ENCODE peak calls at places on chromosomes 3 and 15, in eight cellular contexts. G, F, U, D, I, B, Y and T are unnamed samples.

GRCh38 chr3:4994823-4995499 is 15.7 kb downstream of the BHLHE40 start:
- DNase-seq in I (peak), Y (peak), B (no peak), G (no peak), D (peak), F (peak), U (peak), T (peak)

GRCh38 chr3:151811474-151811873 is 2.4 kb upstream of the AADAC start:
- DNase-seq in U (no peak), B (no peak), Y (no peak), I (no peak), F (no peak), D (no peak), G (no peak), T (no peak)

GRCh38 chr3:134567605-134568004 is 81.7 kb downstream of the CEP63 start:
- DNase-seq in B (no peak), Y (no peak), I (peak), D (no peak), F (no peak), U (no peak), G (no peak), T (no peak)

GRCh38 chr3:37221407-37221806 is 47.0 kb upstream of the LRRFIP2 start:
- DNase-seq in U (peak), Y (no peak), F (peak), G (no peak), I (peak), D (peak), B (no peak), T (peak)

GRCh38 chr3:15606434-15606891 is 4.9 kb downstream of the BTD start:
- DNase-seq in F (peak), D (no peak), I (no peak), Y (peak), G (no peak), U (peak), B (no peak), T (no peak)

GRCh38 chr3:115912372-115912771 is 289.1 kb downstream of the GAP43 start:
- DNase-seq in F (peak), D (peak), U (no peak), B (no peak), I (peak), Y (no peak), G (no peak), T (no peak)

GRCh38 chr15:100889359-100890058 is 9.9 kb downstream of the ALDH1A3 start:
- DNase-seq in B (no peak), F (peak), Y (peak), I (peak), U (peak), G (peak), D (peak), T (peak)

GRCh38 chr15:57218826-57219576 is 157.3 kb upstream of the CGNL1 start:
- DNase-seq in Y (no peak), I (peak), B (no peak), G (no peak), D (peak), F (peak), U (peak), T (peak)

GRCh38 chr3:151864423-151865101 is 8.9 kb upstream of the SUCNR1 start:
- DNase-seq in I (peak), U (peak), F (peak), Y (no peak), G (no peak), D (peak), B (no peak), T (peak)

GRCh38 chr3:194265996-194266657 is 85.0 kb downstream of the CPN2 start:
- DNase-seq in I (no peak), F (no peak), U (no peak), B (no peak), G (no peak), D (no peak), Y (no peak), T (no peak)

GRCh38 chr3:137760341-137761098 is 3.6 kb upstream of the SOX14 start:
- DNase-seq in F (no peak), U (no peak), B (peak), Y (no peak), G (no peak), D (no peak), I (no peak), T (no peak)

GRCh38 chr15:49901867-49902775 is 216.9 kb downstream of the ATP8B4 start:
- DNase-seq in U (peak), F (peak), Y (no peak), B (no peak), G (no peak), I (peak), D (peak), T (peak)

GRCh38 chr3:71900057-71900456 is 115.1 kb upstream of the PROK2 start:
- DNase-seq in G (no peak), B (no peak), F (no peak), D (no peak), I (no peak), Y (no peak), U (no peak), T (no peak)

GRCh38 chr15:95884276-95884675 is 446.2 kb upstream of the NR2F2 start:
- DNase-seq in Y (no peak), D (peak), F (no peak), U (peak), I (no peak), B (no peak), G (no peak), T (peak)

GRCh38 chr3:31196881-31197364 is 302.5 kb upstream of the GADL1 start:
- DNase-seq in U (peak), G (no peak), I (peak), Y (no peak), D (peak), F (peak), B (no peak), T (peak)

GRCh38 chr3:38353151-38353550 is 6.6 kb downstream of the XYLB start:
- DNase-seq in B (no peak), Y (no peak), D (peak), G (no peak), I (peak), F (peak), U (peak), T (peak)

GRCh38 chr3:172210355-172210754 is 171.0 kb downstream of the FNDC3B start:
- DNase-seq in U (peak), Y (no peak), F (peak), G (no peak), I (peak), D (no peak), B (no peak), T (no peak)

GRCh38 chr3:186519021-186519658 is 25.0 kb downstream of the CRYGS start:
- DNase-seq in F (no peak), B (no peak), G (peak), Y (no peak), D (no peak), U (no peak), I (no peak), T (no peak)

GRCh38 chr15:101006931-101007687 is 88.0 kb downstream of the LRRK1 start:
- DNase-seq in U (peak), I (peak), F (peak), B (no peak), Y (peak), G (peak), D (peak), T (peak)

GRCh38 chr15:95822946-95823345 is 507.6 kb upstream of the NR2F2 start:
- DNase-seq in F (no peak), I (no peak), D (no peak), Y (no peak), B (no peak), U (no peak), G (no peak), T (no peak)

GRCh38 chr3:175193815-175194518 is 334.8 kb downstream of the NAALADL2 start:
- DNase-seq in I (peak), B (no peak), D (no peak), Y (no peak), G (no peak), U (peak), F (no peak), T (peak)

GRCh38 chr3:145557405-145557804 is 603.6 kb downstream of the PLOD2 start:
- DNase-seq in B (no peak), Y (no peak), D (no peak), U (peak), I (no peak), G (no peak), F (peak), T (no peak)

GRCh38 chr3:141386611-141387110 is 18.4 kb downstream of the ZBTB38 start:
- DNase-seq in B (no peak), I (peak), U (no peak), G (no peak), F (peak), D (no peak), Y (no peak), T (no peak)

GRCh38 chr3:52721002-52721741 is 15.3 kb downstream of the SPCS1 start:
- DNase-seq in U (no peak), F (peak), G (no peak), B (no peak), I (no peak), Y (no peak), D (no peak), T (no peak)

GRCh38 chr3:62480056-62480455 is 106.7 kb upstream of the FEZF2 start:
- DNase-seq in G (no peak), U (no peak), B (no peak), I (no peak), D (no peak), F (no peak), Y (no peak), T (no peak)

GRCh38 chr3:195098741-195099525 is 172.0 kb downstream of the XXYLT1 start:
- DNase-seq in I (no peak), G (peak), U (no peak), F (no peak), B (no peak), D (no peak), Y (no peak), T (no peak)

GRCh38 chr3:127254001-127254400 is 33.8 kb downstream of the PRR20G start:
- DNase-seq in Y (no peak), U (no peak), I (no peak), B (no peak), D (no peak), G (no peak), F (no peak), T (no peak)

GRCh38 chr15:58566029-58566428 is 134.2 kb downstream of the LIPC start:
- DNase-seq in D (no peak), F (no peak), B (no peak), U (no peak), G (no peak), I (no peak), Y (no peak), T (no peak)

GRCh38 chr15:44427756-44428724 is 611 bp downstream of the CTDSPL2 start:
- DNase-seq in U (peak), Y (no peak), D (no peak), G (no peak), I (peak), B (no peak), F (peak), T (no peak)

GRCh38 chr3:51340311-51340829 is 44.7 kb upstream of the MANF start:
- DNase-seq in Y (no peak), D (peak), B (no peak), G (no peak), U (peak), F (peak), I (peak), T (peak)

GRCh38 chr15:85749261-85750151 is 45.2 kb downstream of the KLHL25 start:
- DNase-seq in F (peak), U (peak), G (peak), D (no peak), I (peak), Y (peak), B (no peak), T (no peak)

GRCh38 chr3:195580733-195581443 is 2.9 kb downstream of the APOD start:
- DNase-seq in F (peak), I (peak), B (no peak), U (peak), Y (no peak), D (peak), G (no peak), T (peak)

GRCh38 chr3:100361897-100362296 is 27.3 kb downstream of the NIT2 start:
- DNase-seq in B (no peak), D (no peak), G (no peak), Y (no peak), I (no peak), U (no peak), F (no peak), T (no peak)

GRCh38 chr3:11539677-11540076 is 104.0 kb downstream of the VGLL4 start:
- DNase-seq in Y (no peak), U (no peak), D (no peak), B (no peak), I (no peak), F (no peak), G (no peak), T (no peak)

DNA sequence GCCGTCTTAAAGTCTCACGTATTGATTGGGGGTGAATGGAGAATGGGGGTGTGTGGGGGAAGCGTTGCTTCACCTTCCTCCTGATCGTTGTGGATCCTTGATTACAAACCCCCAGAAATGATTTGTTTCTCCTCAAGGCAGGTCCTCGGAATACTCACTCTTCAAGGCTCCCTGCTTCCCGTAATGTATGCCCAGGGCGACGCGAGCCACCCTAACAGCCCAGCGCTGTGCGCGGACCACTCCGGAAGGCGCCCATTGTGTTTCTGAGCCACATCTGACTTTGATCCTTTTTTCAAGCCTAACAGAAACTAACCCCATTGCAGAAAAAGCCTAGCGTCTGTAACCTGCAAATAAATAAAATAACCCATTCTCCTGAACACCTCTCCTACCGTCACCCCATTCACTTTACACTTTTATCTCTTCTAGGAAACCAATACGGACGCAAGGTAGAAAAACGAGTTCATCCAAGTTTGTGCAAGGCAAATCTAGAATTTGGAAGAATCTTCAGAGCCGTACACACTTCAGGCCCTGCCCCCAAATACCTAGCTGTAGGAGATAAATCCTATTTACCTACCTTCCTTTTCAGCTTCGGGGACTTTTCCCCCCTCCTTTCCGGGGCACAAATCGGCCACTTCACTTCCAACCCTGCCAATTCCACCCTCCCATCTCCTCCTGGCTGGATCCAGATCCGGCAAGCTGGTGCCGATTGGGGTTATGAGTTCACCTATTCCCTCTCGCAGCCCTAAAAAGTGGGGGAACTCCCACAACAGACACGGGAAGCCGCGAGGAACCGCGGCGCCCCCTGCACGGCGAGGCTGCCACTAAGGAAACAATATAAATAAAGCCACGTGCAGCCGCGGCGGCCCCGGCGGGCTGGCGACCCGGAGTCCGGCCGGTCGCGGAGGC is 1.1 kb downstream of the PRTG start:
- DNase-seq in I (no peak), F (peak), B (no peak), D (no peak), G (no peak), U (no peak), Y (peak), T (no peak)
- TF ChIP-seq CTCF in I (no peak), F (peak), B (no peak), D (no peak), G (no peak), U (peak), Y (no peak), T (peak)

DNA sequence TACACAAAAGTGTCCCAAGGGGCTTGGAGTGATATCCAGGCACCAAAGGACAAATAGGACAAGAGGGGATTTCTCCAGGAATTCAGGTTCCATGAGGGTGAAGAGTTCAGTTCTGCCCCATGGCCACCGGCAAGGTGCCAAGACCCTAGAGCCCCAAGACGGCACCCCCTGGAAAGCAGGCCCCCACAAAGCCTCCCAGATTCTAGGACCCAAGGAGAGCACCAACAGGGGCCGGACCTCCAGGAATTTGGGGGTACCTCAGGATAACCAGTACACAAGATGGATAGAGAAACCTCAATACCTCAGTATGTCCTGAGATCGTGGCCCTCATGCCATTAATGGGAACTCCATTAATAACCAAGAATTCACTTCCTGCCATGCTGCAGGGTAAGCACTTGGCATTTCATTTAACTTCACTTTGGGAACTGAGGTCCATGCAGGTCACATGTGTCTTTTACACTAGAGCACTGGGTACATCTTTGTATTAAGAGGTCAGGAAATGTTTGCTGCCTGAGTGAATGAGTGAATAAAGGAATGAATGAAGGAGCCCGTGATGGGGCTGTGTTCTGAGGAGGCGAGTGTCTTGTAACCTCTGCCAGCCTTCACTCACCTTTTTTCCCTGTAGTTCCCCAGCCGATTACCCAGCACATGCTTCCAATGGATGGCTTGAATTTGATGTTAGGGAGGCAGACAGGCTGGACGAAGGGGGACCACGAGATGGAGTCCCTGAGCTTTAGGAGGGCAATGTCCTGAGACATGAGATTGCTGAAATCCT is 15.5 kb upstream of the PRSS50 start:
- DNase-seq in Y (no peak), G (peak), D (peak), I (no peak), B (no peak), F (peak), U (no peak), T (no peak)
- TF ChIP-seq CTCF in Y (no peak), G (no peak), D (peak), I (no peak), B (no peak), F (peak), U (peak), T (peak)

GRCh38 chr3:65665922-65666321 is 372.8 kb downstream of the MAGI1 start:
- DNase-seq in Y (no peak), I (no peak), F (no peak), G (no peak), D (no peak), U (no peak), B (no peak), T (no peak)
- TF ChIP-seq CTCF in Y (no peak), I (no peak), F (no peak), G (no peak), D (no peak), U (no peak), B (no peak), T (no peak)

GRCh38 chr3:105518201-105518600 is 151.5 kb downstream of the ALCAM start:
- DNase-seq in Y (no peak), B (no peak), G (no peak), I (no peak), F (no peak), D (no peak), U (no peak), T (no peak)

GRCh38 chr3:105521803-105522202 is 155.1 kb downstream of the ALCAM start:
- DNase-seq in G (no peak), U (no peak), I (no peak), F (no peak), B (no peak), Y (no peak), D (no peak), T (no peak)

GRCh38 chr3:105523496-105523895 is 156.8 kb downstream of the ALCAM start:
- DNase-seq in D (peak), B (no peak), G (no peak), U (peak), I (peak), Y (no peak), F (peak), T (peak)

GRCh38 chr3:105516972-105517371 is 150.3 kb downstream of the ALCAM start:
- DNase-seq in U (no peak), B (no peak), F (peak), I (no peak), D (no peak), G (no peak), Y (no peak), T (no peak)

DNA sequence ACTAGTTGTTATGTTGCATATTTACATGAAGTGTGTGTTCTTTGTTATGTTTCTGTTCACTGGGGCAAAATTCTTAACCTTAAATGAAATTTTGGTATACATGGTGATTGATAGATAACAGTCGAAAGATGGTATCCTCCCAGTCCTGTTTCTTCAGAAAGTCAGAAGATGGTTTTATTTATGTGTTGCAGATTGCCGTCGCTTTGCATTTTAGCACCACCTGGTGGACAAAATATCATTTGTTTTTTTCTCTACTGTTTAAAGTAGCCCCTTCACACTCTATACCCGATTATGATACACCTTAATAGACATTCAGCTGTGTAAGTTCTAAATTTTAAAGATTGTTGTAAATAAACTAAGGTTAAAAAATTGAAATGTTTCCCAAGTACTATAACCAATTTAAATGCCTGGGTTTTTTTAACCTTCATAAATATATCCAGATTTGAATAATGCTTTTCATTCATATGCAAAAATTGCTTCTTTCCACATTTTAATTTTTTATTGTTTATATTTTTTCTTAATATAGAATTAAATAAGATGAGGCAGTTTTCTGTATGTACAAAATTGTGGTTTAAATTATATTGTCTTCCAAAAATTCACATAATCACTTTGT is 152.2 kb downstream of the ALCAM start:
- DNase-seq in F (peak), I (peak), D (peak), U (peak), G (no peak), Y (no peak), B (no peak), T (peak)
- TF ChIP-seq CTCF in F (peak), I (peak), D (peak), U (peak), G (peak), Y (peak), B (peak), T (peak)

GRCh38 chr3:53921296-53921695 is 29.6 kb upstream of the SELENOK start:
- DNase-seq in U (no peak), Y (no peak), I (peak), G (no peak), D (no peak), B (no peak), F (peak), T (peak)
- TF ChIP-seq CTCF in U (peak), Y (peak), I (peak), G (no peak), D (peak), B (no peak), F (peak), T (peak)

GRCh38 chr3:27720899-27721716 is 1.0 kb downstream of the EOMES start:
- DNase-seq in D (no peak), F (no peak), G (peak), U (no peak), I (no peak), Y (no peak), B (peak), T (no peak)
- TF ChIP-seq CTCF in D (no peak), F (peak), G (no peak), U (no peak), I (no peak), Y (no peak), B (no peak), T (no peak)

GRCh38 chr3:46076606-46077005 is 49.3 kb upstream of the XCR1 start:
- DNase-seq in Y (no peak), U (no peak), G (no peak), I (peak), D (no peak), B (no peak), F (peak), T (no peak)
- TF ChIP-seq CTCF in Y (peak), U (peak), G (peak), I (peak), D (peak), B (no peak), F (peak), T (peak)

GRCh38 chr15:31128919-31129768 is 27.6 kb upstream of the TRPM1 start:
- DNase-seq in I (peak), U (peak), Y (peak), G (peak), D (peak), B (peak), F (peak), T (peak)
- TF ChIP-seq CTCF in I (peak), U (peak), Y (peak), G (peak), D (peak), B (peak), F (peak), T (peak)